ENCODE peak calls at places on chromosomes 12 and 14, in ten cellular contexts. One of them, this sample, is unnamed.

GRCh38 chr12:125289965-125290364 is 224.7 kb downstream of the AACS start:
- DNase-seq in neuronal stem cell: no peak
- DNase-seq in COR-L47: no peak
- DNase-seq in dorsolateral prefrontal cortex: no peak
- DNase-seq in activated CD4-positive, alpha-beta T cell treated with anti-CD3 and anti-CD28 coated beads for 1 hour: no peak
- DNase-seq in Right ventricle myocardium superior: no peak
- DNase-seq in foreskin melanocyte: no peak
- DNase-seq in nucleus accumbens: no peak
- DNase-seq in HS-27A: no peak
- DNase-seq in HS-5: no peak
- DNase-seq in this sample: no peak

GRCh38 chr14:91205449-91205848 is 39.1 kb downstream of the GPR68 start:
- DNase-seq in neuronal stem cell: no peak
- DNase-seq in foreskin melanocyte: no peak
- DNase-seq in dorsolateral prefrontal cortex: no peak
- DNase-seq in Right ventricle myocardium superior: no peak
- DNase-seq in activated CD4-positive, alpha-beta T cell treated with anti-CD3 and anti-CD28 coated beads for 1 hour: no peak
- DNase-seq in HS-27A: no peak
- DNase-seq in COR-L47: no peak
- DNase-seq in HS-5: no peak
- DNase-seq in nucleus accumbens: no peak
- DNase-seq in this sample: no peak

GRCh38 chr14:70907172-70907995 is at the start of gene PCNX1:
- DNase-seq in nucleus accumbens: peak
- DNase-seq in HS-27A: peak
- DNase-seq in HS-5: no peak
- DNase-seq in neuronal stem cell: peak
- DNase-seq in dorsolateral prefrontal cortex: peak
- DNase-seq in foreskin melanocyte: peak
- DNase-seq in Right ventricle myocardium superior: peak
- DNase-seq in COR-L47: peak
- DNase-seq in activated CD4-positive, alpha-beta T cell treated with anti-CD3 and anti-CD28 coated beads for 1 hour: peak
- DNase-seq in this sample: peak

GRCh38 chr14:70084226-70084625 is 104.5 kb downstream of the SLC8A3 start:
- DNase-seq in activated CD4-positive, alpha-beta T cell treated with anti-CD3 and anti-CD28 coated beads for 1 hour: no peak
- DNase-seq in neuronal stem cell: no peak
- DNase-seq in Right ventricle myocardium superior: no peak
- DNase-seq in HS-5: no peak
- DNase-seq in foreskin melanocyte: no peak
- DNase-seq in COR-L47: no peak
- DNase-seq in dorsolateral prefrontal cortex: no peak
- DNase-seq in HS-27A: no peak
- DNase-seq in nucleus accumbens: no peak
- DNase-seq in this sample: no peak

GRCh38 chr14:61720302-61720677 is 25.0 kb downstream of the HIF1A start:
- DNase-seq in foreskin melanocyte: no peak
- DNase-seq in dorsolateral prefrontal cortex: no peak
- DNase-seq in HS-27A: no peak
- DNase-seq in nucleus accumbens: no peak
- DNase-seq in COR-L47: no peak
- DNase-seq in HS-5: no peak
- DNase-seq in neuronal stem cell: no peak
- DNase-seq in Right ventricle myocardium superior: no peak
- DNase-seq in activated CD4-positive, alpha-beta T cell treated with anti-CD3 and anti-CD28 coated beads for 1 hour: no peak
- DNase-seq in this sample: no peak

GRCh38 chr12:22083167-22083566 is 37.1 kb downstream of the CMAS start:
- DNase-seq in Right ventricle myocardium superior: no peak
- DNase-seq in HS-5: peak
- DNase-seq in HS-27A: no peak
- DNase-seq in neuronal stem cell: no peak
- DNase-seq in COR-L47: no peak
- DNase-seq in foreskin melanocyte: peak
- DNase-seq in nucleus accumbens: no peak
- DNase-seq in dorsolateral prefrontal cortex: no peak
- DNase-seq in activated CD4-positive, alpha-beta T cell treated with anti-CD3 and anti-CD28 coated beads for 1 hour: no peak
- DNase-seq in this sample: no peak

GRCh38 chr12:12561305-12562015 is 1.2 kb downstream of the DUSP16 start:
- DNase-seq in dorsolateral prefrontal cortex: peak
- DNase-seq in activated CD4-positive, alpha-beta T cell treated with anti-CD3 and anti-CD28 coated beads for 1 hour: peak
- DNase-seq in neuronal stem cell: peak
- DNase-seq in HS-27A: peak
- DNase-seq in Right ventricle myocardium superior: peak
- DNase-seq in COR-L47: no peak
- DNase-seq in foreskin melanocyte: no peak
- DNase-seq in HS-5: no peak
- DNase-seq in nucleus accumbens: peak
- DNase-seq in this sample: peak

GRCh38 chr14:41868396-41868795 is 261.7 kb downstream of the LRFN5 start:
- DNase-seq in neuronal stem cell: no peak
- DNase-seq in HS-27A: no peak
- DNase-seq in Right ventricle myocardium superior: no peak
- DNase-seq in foreskin melanocyte: no peak
- DNase-seq in COR-L47: no peak
- DNase-seq in activated CD4-positive, alpha-beta T cell treated with anti-CD3 and anti-CD28 coated beads for 1 hour: no peak
- DNase-seq in nucleus accumbens: no peak
- DNase-seq in dorsolateral prefrontal cortex: no peak
- DNase-seq in HS-5: no peak
- DNase-seq in this sample: no peak

GRCh38 chr14:100540141-100540925 is 46.9 kb downstream of the BEGAIN start:
- DNase-seq in nucleus accumbens: no peak
- DNase-seq in HS-27A: no peak
- DNase-seq in dorsolateral prefrontal cortex: no peak
- DNase-seq in HS-5: no peak
- DNase-seq in Right ventricle myocardium superior: peak
- DNase-seq in neuronal stem cell: no peak
- DNase-seq in activated CD4-positive, alpha-beta T cell treated with anti-CD3 and anti-CD28 coated beads for 1 hour: no peak
- DNase-seq in COR-L47: no peak
- DNase-seq in foreskin melanocyte: no peak
- DNase-seq in this sample: no peak

GRCh38 chr14:104106471-104106991 is 21.0 kb downstream of the ASPG start:
- DNase-seq in COR-L47: no peak
- DNase-seq in HS-27A: no peak
- DNase-seq in activated CD4-positive, alpha-beta T cell treated with anti-CD3 and anti-CD28 coated beads for 1 hour: no peak
- DNase-seq in nucleus accumbens: no peak
- DNase-seq in Right ventricle myocardium superior: peak
- DNase-seq in dorsolateral prefrontal cortex: peak
- DNase-seq in neuronal stem cell: no peak
- DNase-seq in foreskin melanocyte: no peak
- DNase-seq in HS-5: no peak
- DNase-seq in this sample: peak

GRCh38 chr12:71164166-71164876 is 6.5 kb upstream of the TSPAN8 start:
- DNase-seq in neuronal stem cell: no peak
- DNase-seq in dorsolateral prefrontal cortex: no peak
- DNase-seq in foreskin melanocyte: no peak
- DNase-seq in nucleus accumbens: no peak
- DNase-seq in activated CD4-positive, alpha-beta T cell treated with anti-CD3 and anti-CD28 coated beads for 1 hour: no peak
- DNase-seq in HS-27A: no peak
- DNase-seq in COR-L47: no peak
- DNase-seq in HS-5: no peak
- DNase-seq in Right ventricle myocardium superior: no peak
- DNase-seq in this sample: no peak

GRCh38 chr12:26119391-26119981 is 5.4 kb downstream of the BHLHE41 start:
- DNase-seq in HS-27A: peak
- DNase-seq in COR-L47: no peak
- DNase-seq in Right ventricle myocardium superior: no peak
- DNase-seq in neuronal stem cell: no peak
- DNase-seq in activated CD4-positive, alpha-beta T cell treated with anti-CD3 and anti-CD28 coated beads for 1 hour: no peak
- DNase-seq in dorsolateral prefrontal cortex: no peak
- DNase-seq in foreskin melanocyte: peak
- DNase-seq in nucleus accumbens: no peak
- DNase-seq in HS-5: no peak
- DNase-seq in this sample: no peak

GRCh38 chr12:27822076-27822712 is 42.2 kb upstream of the MANSC4 start:
- DNase-seq in activated CD4-positive, alpha-beta T cell treated with anti-CD3 and anti-CD28 coated beads for 1 hour: peak
- DNase-seq in foreskin melanocyte: no peak
- DNase-seq in HS-27A: peak
- DNase-seq in neuronal stem cell: no peak
- DNase-seq in Right ventricle myocardium superior: no peak
- DNase-seq in COR-L47: no peak
- DNase-seq in HS-5: peak
- DNase-seq in nucleus accumbens: no peak
- DNase-seq in dorsolateral prefrontal cortex: no peak
- DNase-seq in this sample: no peak

GRCh38 chr14:34538871-34539406 is 562 bp downstream of the EAPP start:
- DNase-seq in nucleus accumbens: no peak
- DNase-seq in COR-L47: no peak
- DNase-seq in HS-27A: no peak
- DNase-seq in Right ventricle myocardium superior: no peak
- DNase-seq in neuronal stem cell: no peak
- DNase-seq in foreskin melanocyte: no peak
- DNase-seq in activated CD4-positive, alpha-beta T cell treated with anti-CD3 and anti-CD28 coated beads for 1 hour: no peak
- DNase-seq in dorsolateral prefrontal cortex: no peak
- DNase-seq in HS-5: no peak
- DNase-seq in this sample: no peak

GRCh38 chr12:103401421-103401820 is 94.3 kb downstream of the C12orf42 start:
- DNase-seq in nucleus accumbens: no peak
- DNase-seq in dorsolateral prefrontal cortex: no peak
- DNase-seq in foreskin melanocyte: no peak
- DNase-seq in HS-27A: peak
- DNase-seq in COR-L47: peak
- DNase-seq in neuronal stem cell: no peak
- DNase-seq in activated CD4-positive, alpha-beta T cell treated with anti-CD3 and anti-CD28 coated beads for 1 hour: no peak
- DNase-seq in Right ventricle myocardium superior: no peak
- DNase-seq in HS-5: peak
- DNase-seq in this sample: no peak

GRCh38 chr14:67359319-67359774 is 257 bp downstream of the ATP6V1D start:
- DNase-seq in nucleus accumbens: no peak
- DNase-seq in HS-5: peak
- DNase-seq in activated CD4-positive, alpha-beta T cell treated with anti-CD3 and anti-CD28 coated beads for 1 hour: no peak
- DNase-seq in foreskin melanocyte: peak
- DNase-seq in neuronal stem cell: no peak
- DNase-seq in COR-L47: no peak
- DNase-seq in Right ventricle myocardium superior: peak
- DNase-seq in dorsolateral prefrontal cortex: no peak
- DNase-seq in HS-27A: peak
- DNase-seq in this sample: no peak

GRCh38 chr14:33584698-33585097 is 366.2 kb downstream of the EGLN3 start:
- DNase-seq in HS-5: no peak
- DNase-seq in neuronal stem cell: no peak
- DNase-seq in COR-L47: no peak
- DNase-seq in HS-27A: no peak
- DNase-seq in activated CD4-positive, alpha-beta T cell treated with anti-CD3 and anti-CD28 coated beads for 1 hour: no peak
- DNase-seq in Right ventricle myocardium superior: no peak
- DNase-seq in foreskin melanocyte: no peak
- DNase-seq in nucleus accumbens: no peak
- DNase-seq in dorsolateral prefrontal cortex: no peak
- DNase-seq in this sample: no peak

GRCh38 chr12:122946690-122947271 is 19.5 kb downstream of the ABCB9 start:
- DNase-seq in COR-L47: no peak
- DNase-seq in Right ventricle myocardium superior: peak
- DNase-seq in HS-5: peak
- DNase-seq in nucleus accumbens: no peak
- DNase-seq in HS-27A: peak
- DNase-seq in neuronal stem cell: no peak
- DNase-seq in dorsolateral prefrontal cortex: peak
- DNase-seq in foreskin melanocyte: peak
- DNase-seq in activated CD4-positive, alpha-beta T cell treated with anti-CD3 and anti-CD28 coated beads for 1 hour: peak
- DNase-seq in this sample: no peak

GRCh38 chr14:67487937-67488893 is at the start of gene TMEM229B:
- DNase-seq in Right ventricle myocardium superior: peak
- DNase-seq in neuronal stem cell: no peak
- DNase-seq in HS-27A: no peak
- DNase-seq in dorsolateral prefrontal cortex: no peak
- DNase-seq in foreskin melanocyte: peak
- DNase-seq in nucleus accumbens: no peak
- DNase-seq in activated CD4-positive, alpha-beta T cell treated with anti-CD3 and anti-CD28 coated beads for 1 hour: peak
- DNase-seq in HS-5: no peak
- DNase-seq in COR-L47: no peak
- DNase-seq in this sample: no peak

GRCh38 chr12:53101266-53101665 is 2.0 kb upstream of the SOAT2 start:
- DNase-seq in HS-5: no peak
- DNase-seq in dorsolateral prefrontal cortex: no peak
- DNase-seq in nucleus accumbens: no peak
- DNase-seq in Right ventricle myocardium superior: no peak
- DNase-seq in COR-L47: no peak
- DNase-seq in activated CD4-positive, alpha-beta T cell treated with anti-CD3 and anti-CD28 coated beads for 1 hour: no peak
- DNase-seq in foreskin melanocyte: no peak
- DNase-seq in HS-27A: no peak
- DNase-seq in neuronal stem cell: no peak
- DNase-seq in this sample: no peak

GRCh38 chr12:124862768-124863408 is 776 bp downstream of the SCARB1 start:
- DNase-seq in neuronal stem cell: no peak
- DNase-seq in COR-L47: no peak
- DNase-seq in Right ventricle myocardium superior: no peak
- DNase-seq in dorsolateral prefrontal cortex: peak
- DNase-seq in foreskin melanocyte: peak
- DNase-seq in HS-5: no peak
- DNase-seq in nucleus accumbens: peak
- DNase-seq in activated CD4-positive, alpha-beta T cell treated with anti-CD3 and anti-CD28 coated beads for 1 hour: no peak
- DNase-seq in HS-27A: no peak
- DNase-seq in this sample: peak

GRCh38 chr14:67618617-67619063 is 1.1 kb upstream of the ARG2 start:
- DNase-seq in foreskin melanocyte: peak
- DNase-seq in HS-27A: peak
- DNase-seq in dorsolateral prefrontal cortex: no peak
- DNase-seq in activated CD4-positive, alpha-beta T cell treated with anti-CD3 and anti-CD28 coated beads for 1 hour: no peak
- DNase-seq in Right ventricle myocardium superior: no peak
- DNase-seq in HS-5: no peak
- DNase-seq in nucleus accumbens: no peak
- DNase-seq in COR-L47: peak
- DNase-seq in neuronal stem cell: peak
- DNase-seq in this sample: no peak

GRCh38 chr12:99810718-99811593 is 163.4 kb downstream of the GARIN6 start:
- DNase-seq in HS-27A: no peak
- DNase-seq in activated CD4-positive, alpha-beta T cell treated with anti-CD3 and anti-CD28 coated beads for 1 hour: no peak
- DNase-seq in foreskin melanocyte: peak
- DNase-seq in COR-L47: peak
- DNase-seq in HS-5: no peak
- DNase-seq in nucleus accumbens: no peak
- DNase-seq in dorsolateral prefrontal cortex: no peak
- DNase-seq in neuronal stem cell: no peak
- DNase-seq in Right ventricle myocardium superior: no peak
- DNase-seq in this sample: no peak

GRCh38 chr12:44817687-44818086 is 58.4 kb downstream of the NELL2 start:
- DNase-seq in HS-27A: no peak
- DNase-seq in nucleus accumbens: no peak
- DNase-seq in activated CD4-positive, alpha-beta T cell treated with anti-CD3 and anti-CD28 coated beads for 1 hour: no peak
- DNase-seq in COR-L47: no peak
- DNase-seq in dorsolateral prefrontal cortex: no peak
- DNase-seq in foreskin melanocyte: no peak
- DNase-seq in HS-5: no peak
- DNase-seq in Right ventricle myocardium superior: no peak
- DNase-seq in neuronal stem cell: no peak
- DNase-seq in this sample: no peak

GRCh38 chr12:108484431-108484830 is 30.6 kb upstream of the FICD start:
- DNase-seq in Right ventricle myocardium superior: no peak
- DNase-seq in nucleus accumbens: no peak
- DNase-seq in foreskin melanocyte: no peak
- DNase-seq in HS-5: no peak
- DNase-seq in activated CD4-positive, alpha-beta T cell treated with anti-CD3 and anti-CD28 coated beads for 1 hour: no peak
- DNase-seq in dorsolateral prefrontal cortex: no peak
- DNase-seq in neuronal stem cell: no peak
- DNase-seq in HS-27A: no peak
- DNase-seq in COR-L47: no peak
- DNase-seq in this sample: no peak

GRCh38 chr12:80869264-80869663 is 68.5 kb downstream of the LIN7A start:
- DNase-seq in HS-27A: no peak
- DNase-seq in neuronal stem cell: no peak
- DNase-seq in COR-L47: no peak
- DNase-seq in foreskin melanocyte: no peak
- DNase-seq in nucleus accumbens: no peak
- DNase-seq in dorsolateral prefrontal cortex: peak
- DNase-seq in Right ventricle myocardium superior: no peak
- DNase-seq in activated CD4-positive, alpha-beta T cell treated with anti-CD3 and anti-CD28 coated beads for 1 hour: no peak
- DNase-seq in HS-5: no peak
- DNase-seq in this sample: no peak

GRCh38 chr12:120713861-120714482 is 3.7 kb downstream of the UNC119B start:
- DNase-seq in neuronal stem cell: peak
- DNase-seq in HS-5: peak
- DNase-seq in nucleus accumbens: peak
- DNase-seq in foreskin melanocyte: peak
- DNase-seq in COR-L47: peak
- DNase-seq in activated CD4-positive, alpha-beta T cell treated with anti-CD3 and anti-CD28 coated beads for 1 hour: peak
- DNase-seq in HS-27A: peak
- DNase-seq in dorsolateral prefrontal cortex: no peak
- DNase-seq in Right ventricle myocardium superior: peak
- DNase-seq in this sample: peak

GRCh38 chr12:117118838-117119591 is 19.8 kb upstream of the TESC start:
- DNase-seq in nucleus accumbens: no peak
- DNase-seq in COR-L47: no peak
- DNase-seq in dorsolateral prefrontal cortex: no peak
- DNase-seq in activated CD4-positive, alpha-beta T cell treated with anti-CD3 and anti-CD28 coated beads for 1 hour: no peak
- DNase-seq in HS-27A: no peak
- DNase-seq in neuronal stem cell: peak
- DNase-seq in Right ventricle myocardium superior: no peak
- DNase-seq in HS-5: no peak
- DNase-seq in foreskin melanocyte: no peak
- DNase-seq in this sample: peak

This sample was measured in ecto neural progenitor cell.